ENCODE peak calls at places on chromosomes 5 and 9, in eight cellular contexts. One of them, this sample, is unnamed.

GRCh38 chr5:82153082-82153481 is 125.1 kb downstream of the RPS23 start:
- DNase-seq in T follicular helper cell: no peak
- DNase-seq in H9: no peak
- DNase-seq in amniotic stem cell: no peak
- DNase-seq in stimulated activated CD8-positive, alpha-beta memory T cell treated with anti-CD3 and anti-CD28 coated beads, Interleukin-15, amount 100 ng/mL, for 24 hours: no peak
- DNase-seq in fibroblast of gingiva: no peak
- DNase-seq in HFFc6: no peak
- DNase-seq in cardiac fibroblast: no peak
- DNase-seq in this sample: no peak

GRCh38 chr5:178757410-178757809 is 27.0 kb upstream of the ZNF354A start:
- DNase-seq in T follicular helper cell: no peak
- DNase-seq in H9: no peak
- DNase-seq in stimulated activated CD8-positive, alpha-beta memory T cell treated with anti-CD3 and anti-CD28 coated beads, Interleukin-15, amount 100 ng/mL, for 24 hours: no peak
- DNase-seq in cardiac fibroblast: no peak
- DNase-seq in amniotic stem cell: no peak
- DNase-seq in fibroblast of gingiva: no peak
- DNase-seq in HFFc6: no peak
- DNase-seq in this sample: no peak

GRCh38 chr5:154086641-154087040 is 47.9 kb downstream of the MFAP3 start:
- DNase-seq in T follicular helper cell: no peak
- DNase-seq in amniotic stem cell: no peak
- DNase-seq in cardiac fibroblast: no peak
- DNase-seq in HFFc6: no peak
- DNase-seq in H9: no peak
- DNase-seq in stimulated activated CD8-positive, alpha-beta memory T cell treated with anti-CD3 and anti-CD28 coated beads, Interleukin-15, amount 100 ng/mL, for 24 hours: no peak
- DNase-seq in fibroblast of gingiva: no peak
- DNase-seq in this sample: no peak

GRCh38 chr9:85223506-85224108 is 518.1 kb downstream of the AGTPBP1 start:
- DNase-seq in H9: no peak
- DNase-seq in HFFc6: peak
- DNase-seq in fibroblast of gingiva: peak
- DNase-seq in stimulated activated CD8-positive, alpha-beta memory T cell treated with anti-CD3 and anti-CD28 coated beads, Interleukin-15, amount 100 ng/mL, for 24 hours: no peak
- DNase-seq in amniotic stem cell: no peak
- DNase-seq in T follicular helper cell: no peak
- DNase-seq in cardiac fibroblast: peak
- DNase-seq in this sample: no peak

GRCh38 chr5:179371681-179372675 is 26.7 kb upstream of the ADAMTS2 start:
- DNase-seq in amniotic stem cell: no peak
- DNase-seq in stimulated activated CD8-positive, alpha-beta memory T cell treated with anti-CD3 and anti-CD28 coated beads, Interleukin-15, amount 100 ng/mL, for 24 hours: no peak
- DNase-seq in cardiac fibroblast: no peak
- DNase-seq in fibroblast of gingiva: no peak
- DNase-seq in T follicular helper cell: no peak
- DNase-seq in H9: peak
- DNase-seq in HFFc6: peak
- DNase-seq in this sample: no peak

GRCh38 chr5:171785517-171785916 is at the start of gene SMIM23:
- DNase-seq in stimulated activated CD8-positive, alpha-beta memory T cell treated with anti-CD3 and anti-CD28 coated beads, Interleukin-15, amount 100 ng/mL, for 24 hours: no peak
- DNase-seq in cardiac fibroblast: no peak
- DNase-seq in amniotic stem cell: no peak
- DNase-seq in HFFc6: no peak
- DNase-seq in fibroblast of gingiva: no peak
- DNase-seq in H9: no peak
- DNase-seq in T follicular helper cell: no peak
- DNase-seq in this sample: no peak

GRCh38 chr5:140242099-140242498 is 60.8 kb downstream of the PFDN1 start:
- DNase-seq in amniotic stem cell: no peak
- DNase-seq in T follicular helper cell: no peak
- DNase-seq in H9: peak
- DNase-seq in HFFc6: no peak
- DNase-seq in fibroblast of gingiva: peak
- DNase-seq in cardiac fibroblast: no peak
- DNase-seq in stimulated activated CD8-positive, alpha-beta memory T cell treated with anti-CD3 and anti-CD28 coated beads, Interleukin-15, amount 100 ng/mL, for 24 hours: no peak
- DNase-seq in this sample: no peak

GRCh38 chr5:38420691-38421395 is 135.6 kb downstream of the LIFR start:
- DNase-seq in H9: peak
- DNase-seq in T follicular helper cell: no peak
- DNase-seq in HFFc6: peak
- DNase-seq in cardiac fibroblast: peak
- DNase-seq in amniotic stem cell: peak
- DNase-seq in stimulated activated CD8-positive, alpha-beta memory T cell treated with anti-CD3 and anti-CD28 coated beads, Interleukin-15, amount 100 ng/mL, for 24 hours: no peak
- DNase-seq in fibroblast of gingiva: peak
- DNase-seq in this sample: peak

GRCh38 chr5:77326142-77326541 is 115.7 kb downstream of the PDE8B start:
- DNase-seq in fibroblast of gingiva: no peak
- DNase-seq in stimulated activated CD8-positive, alpha-beta memory T cell treated with anti-CD3 and anti-CD28 coated beads, Interleukin-15, amount 100 ng/mL, for 24 hours: no peak
- DNase-seq in HFFc6: no peak
- DNase-seq in amniotic stem cell: no peak
- DNase-seq in T follicular helper cell: no peak
- DNase-seq in cardiac fibroblast: no peak
- DNase-seq in H9: no peak
- DNase-seq in this sample: no peak

GRCh38 chr9:87554976-87555375 is 57.3 kb downstream of the DAPK1 start:
- DNase-seq in H9: no peak
- DNase-seq in stimulated activated CD8-positive, alpha-beta memory T cell treated with anti-CD3 and anti-CD28 coated beads, Interleukin-15, amount 100 ng/mL, for 24 hours: no peak
- DNase-seq in HFFc6: no peak
- DNase-seq in T follicular helper cell: no peak
- DNase-seq in fibroblast of gingiva: no peak
- DNase-seq in cardiac fibroblast: no peak
- DNase-seq in amniotic stem cell: no peak
- DNase-seq in this sample: no peak

GRCh38 chr9:71681104-71681707 is 87.1 kb downstream of the CEMIP2 start:
- DNase-seq in H9: no peak
- DNase-seq in stimulated activated CD8-positive, alpha-beta memory T cell treated with anti-CD3 and anti-CD28 coated beads, Interleukin-15, amount 100 ng/mL, for 24 hours: no peak
- DNase-seq in fibroblast of gingiva: peak
- DNase-seq in cardiac fibroblast: no peak
- DNase-seq in HFFc6: peak
- DNase-seq in amniotic stem cell: no peak
- DNase-seq in T follicular helper cell: no peak
- DNase-seq in this sample: peak

GRCh38 chr5:89265511-89266169 is 382.7 kb upstream of the MEF2C start:
- DNase-seq in HFFc6: peak
- DNase-seq in T follicular helper cell: no peak
- DNase-seq in H9: no peak
- DNase-seq in cardiac fibroblast: peak
- DNase-seq in amniotic stem cell: peak
- DNase-seq in fibroblast of gingiva: peak
- DNase-seq in stimulated activated CD8-positive, alpha-beta memory T cell treated with anti-CD3 and anti-CD28 coated beads, Interleukin-15, amount 100 ng/mL, for 24 hours: no peak
- DNase-seq in this sample: peak

GRCh38 chr9:99894826-99895225 is 11.6 kb upstream of the STX17 start:
- DNase-seq in T follicular helper cell: no peak
- DNase-seq in stimulated activated CD8-positive, alpha-beta memory T cell treated with anti-CD3 and anti-CD28 coated beads, Interleukin-15, amount 100 ng/mL, for 24 hours: no peak
- DNase-seq in H9: no peak
- DNase-seq in HFFc6: no peak
- DNase-seq in cardiac fibroblast: no peak
- DNase-seq in fibroblast of gingiva: no peak
- DNase-seq in amniotic stem cell: no peak
- DNase-seq in this sample: no peak

GRCh38 chr5:170302729-170303501 is 5.3 kb upstream of the LCP2 start:
- DNase-seq in stimulated activated CD8-positive, alpha-beta memory T cell treated with anti-CD3 and anti-CD28 coated beads, Interleukin-15, amount 100 ng/mL, for 24 hours: no peak
- DNase-seq in amniotic stem cell: no peak
- DNase-seq in fibroblast of gingiva: no peak
- DNase-seq in T follicular helper cell: peak
- DNase-seq in H9: peak
- DNase-seq in cardiac fibroblast: peak
- DNase-seq in HFFc6: no peak
- DNase-seq in this sample: no peak

GRCh38 chr9:77876091-77876490 is 155.5 kb downstream of the GNAQ start:
- DNase-seq in amniotic stem cell: no peak
- DNase-seq in T follicular helper cell: no peak
- DNase-seq in fibroblast of gingiva: no peak
- DNase-seq in H9: no peak
- DNase-seq in stimulated activated CD8-positive, alpha-beta memory T cell treated with anti-CD3 and anti-CD28 coated beads, Interleukin-15, amount 100 ng/mL, for 24 hours: no peak
- DNase-seq in HFFc6: no peak
- DNase-seq in cardiac fibroblast: peak
- DNase-seq in this sample: peak

GRCh38 chr9:115202960-115203751 is 85.2 kb upstream of the TNC start:
- DNase-seq in stimulated activated CD8-positive, alpha-beta memory T cell treated with anti-CD3 and anti-CD28 coated beads, Interleukin-15, amount 100 ng/mL, for 24 hours: no peak
- DNase-seq in T follicular helper cell: no peak
- DNase-seq in H9: no peak
- DNase-seq in fibroblast of gingiva: peak
- DNase-seq in HFFc6: peak
- DNase-seq in amniotic stem cell: peak
- DNase-seq in cardiac fibroblast: no peak
- DNase-seq in this sample: peak

This sample was measured in adipocyte.